ENCODE peak calls at places on chromosome 4, in seven cellular contexts. A is fibroblast of pulmonary artery; T is upper lobe of right lung; R is GM23338; F is amygdala; M is foreskin fibroblast; I is activated T-cell treated with anti-CD3 and anti-CD28 coated beads, Interleukin-2, amount 50 U/mL, for 4 hours. C is an unnamed sample.

GRCh38 chr4:589219-589963 is 13.3 kb upstream of the TMEM271 start:
- DNase-seq in A (no peak), I (no peak), T (no peak), M (no peak), F (no peak), R (no peak), C (no peak)

GRCh38 chr4:125042031-125042430 is 272.7 kb upstream of the FAT4 start:
- DNase-seq in F (no peak), I (no peak), A (no peak), R (no peak), M (no peak), T (no peak), C (no peak)

GRCh38 chr4:152063301-152064235 is 302.8 kb upstream of the GATB start:
- DNase-seq in T (no peak), R (peak), A (no peak), I (peak), M (no peak), F (no peak), C (no peak)

GRCh38 chr4:131547506-131547981 is 1601.5 kb upstream of the PCDH10 start:
- DNase-seq in R (no peak), M (no peak), I (no peak), T (no peak), A (no peak), F (no peak), C (no peak)

GRCh38 chr4:94253036-94253435 is 45.4 kb downstream of the SMARCAD1 start:
- DNase-seq in R (peak), A (peak), I (no peak), F (no peak), M (peak), T (no peak), C (peak)

GRCh38 chr4:163542275-163542674 is 47.8 kb downstream of the TMA16 start:
- DNase-seq in F (no peak), M (peak), T (no peak), A (peak), I (no peak), R (no peak), C (no peak)

GRCh38 chr4:107276052-107276451 is 239.9 kb upstream of the DKK2 start:
- DNase-seq in I (no peak), T (no peak), R (no peak), M (no peak), F (no peak), A (no peak), C (no peak)

GRCh38 chr4:26566027-26566578 is 17.8 kb upstream of the TBC1D19 start:
- DNase-seq in I (no peak), T (no peak), A (no peak), F (no peak), M (peak), R (no peak), C (no peak)

GRCh38 chr4:169955521-169955920 is 70.7 kb downstream of the MFAP3L start:
- DNase-seq in F (no peak), I (no peak), M (no peak), R (no peak), A (no peak), T (no peak), C (no peak)

GRCh38 chr4:154039435-154040061 is 250.7 kb upstream of the SFRP2 start:
- DNase-seq in R (no peak), A (peak), M (no peak), I (no peak), T (no peak), F (no peak), C (no peak)

GRCh38 chr4:38857354-38858096 is 908 bp upstream of the TLR6 start:
- DNase-seq in R (no peak), A (peak), F (peak), M (peak), I (no peak), T (no peak), C (peak)

GRCh38 chr4:144809056-144809640 is 163.2 kb downstream of the HHIP start:
- DNase-seq in A (no peak), T (no peak), R (peak), I (no peak), F (no peak), M (no peak), C (no peak)

GRCh38 chr4:161767116-161767515 is 396.7 kb downstream of the FSTL5 start:
- DNase-seq in M (peak), T (no peak), R (no peak), F (no peak), I (no peak), A (peak), C (no peak)

GRCh38 chr4:119027815-119028214 is 107.8 kb upstream of the MYOZ2 start:
- DNase-seq in F (no peak), T (no peak), I (no peak), R (no peak), M (no peak), A (no peak), C (no peak)

GRCh38 chr4:190015538-190016368 is 11.3 kb downstream of the FRG2 start:
- DNase-seq in T (no peak), F (no peak), M (peak), R (peak), A (no peak), I (no peak), C (no peak)

GRCh38 chr4:18957721-18958120 is 936.2 kb upstream of the LCORL start:
- DNase-seq in T (no peak), I (no peak), M (no peak), F (no peak), A (no peak), R (no peak), C (no peak)

GRCh38 chr4:7854697-7855370 is 84.8 kb downstream of the AFAP1 start:
- DNase-seq in F (no peak), M (no peak), I (peak), A (no peak), R (no peak), T (no peak), C (no peak)

GRCh38 chr4:54099287-54099958 is 540 bp upstream of the GSX2 start:
- DNase-seq in M (no peak), F (no peak), R (peak), A (no peak), I (no peak), T (no peak), C (no peak)

GRCh38 chr4:122542411-122543236 is 78.2 kb downstream of the IL21 start:
- DNase-seq in F (no peak), M (peak), R (no peak), A (peak), I (no peak), T (no peak), C (no peak)

GRCh38 chr4:150541681-150542080 is 40.3 kb upstream of the MAB21L2 start:
- DNase-seq in R (no peak), T (no peak), M (no peak), I (no peak), A (no peak), F (no peak), C (no peak)

GRCh38 chr4:125433453-125433852 is 118.7 kb downstream of the FAT4 start:
- DNase-seq in F (no peak), R (no peak), I (no peak), M (peak), A (peak), T (no peak), C (no peak)

C was measured in globus pallidus.